ENCODE peak calls at places on chromosomes 1 and 21, in ten cellular contexts. T, H, Z, U, C, F, R, Q, J and W are unnamed samples.
A peak's percentile ranks its signal among the peaks of the same experiment; 100 is the strongest.

GRCh38 chr1:209249785-209250441 is 333.6 kb upstream of the CAMK1G start:
- DNase-seq in J (no peak), C (no peak), Z (no peak), R (no peak), U (no peak), F (no peak), H (no peak), T (no peak), Q (no peak), W (no peak)

GRCh38 chr1:182237329-182237728 is 154.3 kb downstream of the GLUL start:
- DNase-seq in Z (no peak), C (no peak), J (no peak), U (no peak), T (no peak), R (no peak), F (no peak), Q (no peak), H (no peak), W (no peak)

GRCh38 chr1:246794261-246795093 is 70.3 kb downstream of the SCCPDH start:
- DNase-seq in U (no peak), Z (peak; percentile 34), R (no peak), C (peak; percentile 66), H (no peak), F (no peak), Q (no peak), T (peak; percentile 34), J (no peak), W (peak; percentile 90)

GRCh38 chr1:228544021-228544850 is 57.1 kb downstream of the RNF187 start:
- DNase-seq in J (no peak), U (no peak), H (no peak), R (no peak), Z (no peak), T (no peak), C (no peak), F (no peak), Q (no peak), W (peak; percentile 76)

GRCh38 chr1:203769505-203770343 is 4.7 kb downstream of the LAX1 start:
- DNase-seq in R (no peak), Q (no peak), C (peak; percentile 67), J (no peak), F (peak; percentile 61), H (peak; percentile 80), U (no peak), T (peak; percentile 76), Z (peak; percentile 96), W (peak; percentile 59)

GRCh38 chr1:84634536-84635205 is 55.6 kb downstream of the SSX2IP start:
- DNase-seq in C (no peak), J (no peak), F (no peak), H (no peak), U (no peak), Q (no peak), Z (no peak), R (no peak), T (no peak), W (no peak)

GRCh38 chr1:150650193-150650592 is 20.8 kb upstream of the ENSA start:
- DNase-seq in R (no peak), Z (no peak), Q (no peak), J (no peak), C (no peak), U (no peak), H (no peak), T (no peak), F (no peak), W (peak; percentile 29)

GRCh38 chr1:43556772-43557171 is 26.1 kb downstream of the PTPRF start:
- DNase-seq in Z (no peak), R (no peak), Q (no peak), U (no peak), T (no peak), H (no peak), F (no peak), J (no peak), C (no peak), W (no peak)

GRCh38 chr21:32772281-32773047 is 909 bp upstream of the PAXBP1 start:
- DNase-seq in T (no peak), F (no peak), C (peak; percentile 20), Z (peak; percentile 23), R (peak; percentile 19), J (peak; percentile 31), U (peak; percentile 53), H (peak; percentile 39), Q (peak; percentile 65), W (peak; percentile 31)

GRCh38 chr1:246725191-246725590 is 982 bp downstream of the SCCPDH start:
- DNase-seq in Z (no peak), C (no peak), T (no peak), Q (no peak), F (no peak), J (peak; percentile 8), R (no peak), U (no peak), H (no peak), W (peak; percentile 15)

GRCh38 chr1:54001620-54002019 is 16.4 kb downstream of the LDLRAD1 start:
- DNase-seq in H (no peak), U (no peak), T (no peak), Q (no peak), C (no peak), F (no peak), J (no peak), R (no peak), Z (no peak), W (no peak)

GRCh38 chr1:201840055-201840454 is 11.1 kb downstream of the IPO9 start:
- DNase-seq in R (no peak), C (no peak), H (no peak), Z (no peak), T (no peak), U (no peak), J (no peak), F (no peak), Q (no peak), W (no peak)

GRCh38 chr1:21517161-21517589 is 8.0 kb downstream of the ALPL start:
- DNase-seq in U (no peak), H (no peak), R (no peak), Q (no peak), T (no peak), J (no peak), C (no peak), Z (no peak), F (no peak), W (no peak)

GRCh38 chr1:15882665-15883064 is 35.2 kb downstream of the SPEN start:
- DNase-seq in U (no peak), R (no peak), H (no peak), C (no peak), T (no peak), F (no peak), J (no peak), Z (no peak), Q (no peak), W (no peak)

GRCh38 chr21:35066824-35067223 is 17.7 kb upstream of the RUNX1 start:
- DNase-seq in Z (no peak), Q (no peak), J (no peak), C (no peak), U (no peak), F (no peak), R (no peak), H (no peak), T (no peak), W (no peak)

GRCh38 chr21:32516729-32517649 is 68.3 kb downstream of the TCP10L start:
- DNase-seq in C (peak; percentile 70), J (no peak), U (no peak), R (no peak), H (no peak), T (peak; percentile 77), Z (peak; percentile 87), Q (no peak), F (no peak), W (no peak)

GRCh38 chr1:168293372-168293771 is 12.7 kb downstream of the TBX19 start:
- DNase-seq in H (no peak), Q (no peak), J (no peak), Z (no peak), U (no peak), T (no peak), C (no peak), R (no peak), F (no peak), W (no peak)

GRCh38 chr1:236089046-236089773 is 24.3 kb upstream of the NID1 start:
- DNase-seq in J (no peak), F (no peak), R (no peak), H (no peak), Z (peak; percentile 86), T (peak; percentile 58), U (no peak), C (peak; percentile 44), Q (no peak), W (no peak)

GRCh38 chr1:68104155-68104554 is 53.7 kb upstream of the DIRAS3 start:
- DNase-seq in C (peak; percentile 95), Z (no peak), H (no peak), U (no peak), T (peak; percentile 23), J (no peak), Q (no peak), F (no peak), R (no peak), W (peak; percentile 89)